ENCODE peak calls at places on chromosomes 6 and 20, in five cellular contexts. K, B, R, V and W are unnamed samples.

GRCh38 chr6:137883400-137883888 is 16.4 kb downstream of the TNFAIP3 start:
- DNase-seq in V (peak), B (no peak), K (no peak), R (no peak), W (no peak)

GRCh38 chr6:95518630-95519227 is 58.6 kb upstream of the MANEA start:
- DNase-seq in R (no peak), K (no peak), V (no peak), B (no peak), W (no peak)

GRCh38 chr6:43455034-43455747 is at the start of gene DLK2:
- DNase-seq in V (no peak), B (no peak), R (peak), K (no peak), W (no peak)

GRCh38 chr20:58045579-58045978 is 182.9 kb downstream of the ANKRD60 start:
- DNase-seq in R (no peak), B (no peak), V (no peak), K (no peak), W (no peak)

GRCh38 chr20:61397146-61397545 is 145.1 kb downstream of the CDH4 start:
- DNase-seq in R (no peak), B (no peak), V (no peak), K (no peak), W (no peak)

GRCh38 chr20:56465997-56466396 is 2.4 kb upstream of the RTF2 start:
- DNase-seq in B (no peak), V (no peak), K (no peak), R (no peak), W (no peak)

GRCh38 chr6:37454420-37455125 is 21.6 kb downstream of the CMTR1 start:
- DNase-seq in K (no peak), V (no peak), R (peak), B (no peak), W (no peak)

GRCh38 chr6:52286798-52287432 is 2.4 kb upstream of the MCM3 start:
- DNase-seq in K (peak), R (peak), B (peak), V (peak), W (peak)

GRCh38 chr6:113824411-113824810 is 32.7 kb upstream of the MARCKS start:
- DNase-seq in B (no peak), K (no peak), V (no peak), R (no peak), W (no peak)

GRCh38 chr6:50716887-50717509 is 3.7 kb downstream of the TFAP2D start:
- DNase-seq in K (no peak), V (no peak), B (no peak), R (no peak), W (no peak)

GRCh38 chr20:8394308-8394945 is 262.4 kb downstream of the PLCB1 start:
- DNase-seq in R (no peak), K (no peak), B (no peak), V (no peak), W (no peak)

GRCh38 chr6:118668761-118669411 is 17.5 kb upstream of the CEP85L start:
- DNase-seq in K (no peak), B (no peak), V (no peak), R (no peak), W (no peak)

GRCh38 chr6:105566503-105566902 is 163.6 kb upstream of the PREP start:
- DNase-seq in V (no peak), R (peak), K (no peak), B (no peak), W (no peak)

GRCh38 chr6:166786704-166787293 is 159.7 kb upstream of the RPS6KA2 start:
- DNase-seq in V (no peak), K (peak), R (no peak), B (no peak), W (peak)

GRCh38 chr6:32796848-32797776 is 19.7 kb downstream of the HLA-DOB start:
- DNase-seq in R (peak), K (peak), V (peak), B (peak), W (peak)

GRCh38 chr20:44074252-44075151 is 112.5 kb downstream of the JPH2 start:
- DNase-seq in R (no peak), V (no peak), K (no peak), B (no peak), W (no peak)

GRCh38 chr6:9711313-9711712 is 703.6 kb downstream of the TFAP2A start:
- DNase-seq in R (no peak), V (no peak), K (no peak), B (no peak), W (no peak)

GRCh38 chr20:48618052-48618451 is 209.7 kb downstream of the PREX1 start:
- DNase-seq in R (no peak), K (no peak), B (no peak), V (no peak), W (no peak)

GRCh38 chr20:17747431-17747846 is 47.7 kb downstream of the BANF2 start:
- DNase-seq in B (peak), R (no peak), V (no peak), K (peak), W (no peak)

GRCh38 chr6:144211160-144211559 is 60.8 kb downstream of the STX11 start:
- DNase-seq in R (no peak), K (no peak), B (no peak), V (no peak), W (no peak)

GRCh38 chr6:151494235-151494950 is 576 bp downstream of the CCDC170 start:
- DNase-seq in K (peak), B (peak), R (no peak), V (peak), W (peak)

GRCh38 chr6:143806282-143807102 is 36.6 kb upstream of the LTV1 start:
- DNase-seq in V (peak), B (no peak), K (no peak), R (no peak), W (no peak)

GRCh38 chr6:157667211-157668033 is 155.6 kb upstream of the SNX9 start:
- DNase-seq in K (peak), V (no peak), B (no peak), R (peak), W (no peak)

GRCh38 chr6:105346052-105346451 is 56.8 kb downstream of the PREP start:
- DNase-seq in V (no peak), K (peak), R (no peak), B (no peak), W (no peak)

GRCh38 chr6:44309092-44309491 is 4.1 kb downstream of the AARS2 start:
- DNase-seq in R (no peak), B (no peak), K (no peak), V (no peak), W (no peak)

GRCh38 chr6:36937896-36938295 is 16.6 kb upstream of the PI16 start:
- DNase-seq in R (no peak), K (no peak), B (no peak), V (no peak), W (no peak)

GRCh38 chr6:133062077-133062476 is 179.1 kb upstream of the EYA4 start:
- DNase-seq in R (no peak), B (no peak), K (no peak), V (no peak), W (no peak)

GRCh38 chr20:64255361-64256281 is at the start of gene PCMTD2:
- DNase-seq in K (peak), V (peak), R (peak), B (peak), W (peak)

GRCh38 chr6:96853083-96853482 is 15.8 kb upstream of the GPR63 start:
- DNase-seq in V (no peak), B (no peak), K (no peak), R (no peak), W (no peak)

GRCh38 chr6:52020961-52021570 is 66.3 kb downstream of the PKHD1 start:
- DNase-seq in K (peak), B (no peak), R (no peak), V (no peak), W (no peak)

GRCh38 chr20:53126185-53126584 is 154.0 kb downstream of the TSHZ2 start:
- DNase-seq in B (no peak), K (no peak), V (no peak), R (no peak), W (no peak)

GRCh38 chr6:137045221-137045789 is 540 bp upstream of the IL20RA start:
- DNase-seq in V (no peak), K (no peak), B (no peak), R (no peak), W (no peak)

GRCh38 chr6:45668705-45669104 is 291.0 kb upstream of the SUPT3H start:
- DNase-seq in V (no peak), R (no peak), K (no peak), B (no peak), W (no peak)

GRCh38 chr6:108736832-108737231 is 111.4 kb upstream of the ARMC2 start:
- DNase-seq in V (peak), R (no peak), K (peak), B (no peak), W (peak)

GRCh38 chr20:49276201-49276894 is 1.5 kb downstream of the ZNFX1 start:
- DNase-seq in R (peak), V (peak), B (no peak), K (no peak), W (no peak)

GRCh38 chr6:111774346-111774703 is 98.9 kb downstream of the FYN start:
- DNase-seq in V (no peak), R (no peak), B (no peak), K (no peak), W (no peak)
- H3K27ac ChIP-seq in V (no peak), R (no peak), B (no peak), K (no peak), W (no peak)

GRCh38 chr20:47315339-47315662 is 41.2 kb downstream of the ZMYND8 start:
- DNase-seq in B (no peak), K (no peak), V (no peak), R (no peak), W (no peak)
- H3K4me3 ChIP-seq in B (no peak), K (no peak), V (no peak), R (no peak), W (no peak)

DNA sequence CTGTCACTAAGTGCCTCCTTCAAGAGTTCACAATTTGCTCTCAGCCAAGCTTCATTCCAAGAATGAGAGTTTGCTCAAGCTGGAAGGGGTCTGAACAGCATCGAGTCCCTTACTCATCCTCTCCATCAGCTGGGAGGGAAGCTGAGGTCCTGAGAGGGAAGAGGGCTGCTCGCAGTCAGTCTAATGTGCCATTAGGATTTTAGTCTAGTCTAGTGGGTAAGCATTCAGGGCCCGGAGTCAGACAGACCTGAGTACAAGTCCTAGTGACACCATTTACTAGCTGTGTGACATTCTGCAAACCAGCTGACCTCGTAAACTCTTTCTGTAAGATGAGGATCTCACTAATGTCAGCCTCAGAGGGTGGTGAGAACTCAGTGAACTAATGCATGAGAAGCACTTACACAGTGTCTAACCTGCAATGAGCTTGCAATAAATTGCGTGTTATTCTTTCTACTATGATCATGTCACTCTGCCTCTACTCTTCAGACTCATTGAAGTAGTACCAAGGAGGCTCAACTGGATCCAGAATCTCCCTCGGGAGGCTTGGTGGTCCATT is 41.2 kb upstream of the ZNF831 start:
- DNase-seq in V (no peak), B (no peak), R (no peak), K (no peak), W (no peak)
- TF ChIP-seq EP300 in V (no peak), B (no peak), R (no peak), K (no peak), W (no peak)

GRCh38 chr6:88810089-88810488 is 153.3 kb downstream of the RNGTT start:
- DNase-seq in R (no peak), K (no peak), V (no peak), B (no peak), W (no peak)
- H3K27ac ChIP-seq in R (no peak), K (no peak), V (no peak), B (no peak), W (no peak)

GRCh38 chr6:65259080-65259479 is 447.9 kb downstream of the EYS start:
- DNase-seq in V (no peak), K (peak), R (no peak), B (no peak), W (no peak)

DNA sequence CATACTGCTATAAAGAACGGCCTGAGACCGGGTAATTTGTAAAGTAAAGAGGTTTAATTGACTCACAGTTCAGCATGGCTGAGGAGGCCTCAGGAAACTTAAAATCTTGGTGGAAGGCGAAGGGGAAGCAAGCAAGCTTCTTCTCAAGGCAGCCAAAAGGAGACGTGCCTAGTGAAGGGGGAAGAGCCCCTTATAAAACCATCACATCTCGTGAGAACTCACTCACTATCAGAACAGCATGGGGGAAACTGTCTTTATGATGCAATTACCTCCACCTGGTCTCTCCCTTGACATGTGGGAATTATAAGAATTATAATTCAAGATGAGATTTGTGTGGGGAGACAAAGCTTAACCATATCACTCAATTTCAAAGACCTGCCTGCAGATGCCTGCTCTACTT is 447.0 kb downstream of the EYS start:
- DNase-seq in R (no peak), B (no peak), V (no peak), K (no peak), W (no peak)
- H3K4me3 ChIP-seq in R (no peak), B (no peak), V (no peak), K (no peak), W (no peak)

GRCh38 chr6:73231986-73232391 is 6.7 kb upstream of the KHDC1L start:
- DNase-seq in R (no peak), V (no peak), K (no peak), B (no peak), W (no peak)

GRCh38 chr6:73240730-73241129 is 15.4 kb upstream of the KHDC1L start:
- DNase-seq in B (no peak), K (no peak), V (no peak), R (no peak), W (no peak)

GRCh38 chr6:73233048-73233447 is 7.8 kb upstream of the KHDC1L start:
- DNase-seq in K (no peak), B (no peak), R (no peak), V (no peak), W (no peak)

GRCh38 chr6:73234732-73235131 is 9.4 kb upstream of the KHDC1L start:
- DNase-seq in B (no peak), V (no peak), K (no peak), R (no peak), W (no peak)

DNA sequence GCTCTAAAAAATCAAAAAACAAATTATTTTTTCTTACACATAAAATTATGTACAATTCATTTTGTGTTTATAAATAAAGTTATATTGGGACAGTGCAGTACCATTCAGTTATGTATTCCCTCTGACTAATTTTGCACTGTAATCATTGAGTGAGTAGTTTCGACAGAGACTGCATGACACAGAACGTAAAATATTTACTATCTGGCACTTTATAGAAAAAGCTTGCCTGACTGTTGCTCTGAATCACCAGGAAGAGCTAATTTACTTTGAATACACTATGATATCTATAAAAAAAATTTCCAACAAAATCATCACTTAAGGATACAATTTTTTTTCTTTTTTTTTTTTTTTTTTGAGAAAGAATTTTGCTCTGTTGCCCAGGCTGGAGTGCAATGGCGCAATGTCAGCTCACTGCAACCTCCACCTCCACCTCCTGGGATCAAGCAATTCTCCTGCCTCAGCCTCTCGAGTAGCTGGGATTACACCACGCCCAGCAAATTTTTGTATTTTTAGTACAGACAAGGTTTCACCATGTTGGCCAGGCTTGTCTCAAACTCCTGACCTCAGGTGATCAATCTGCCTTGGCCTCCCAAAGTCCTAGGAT is 11.0 kb upstream of the KHDC1L start:
- DNase-seq in K (no peak), B (no peak), V (no peak), R (no peak), W (no peak)
- TF ChIP-seq EP300 in K (no peak), B (no peak), V (no peak), R (no peak), W (no peak)

GRCh38 chr6:31116661-31117385 is 2.2 kb downstream of the PSORS1C1 start:
- DNase-seq in K (no peak), V (no peak), R (no peak), B (no peak), W (peak)
- H3K27ac ChIP-seq in K (no peak), V (no peak), R (peak), B (no peak), W (peak)